ENCODE peak calls at places on chromosomes 13 and 19, in four cellular contexts. Z, O, X and T are unnamed samples.
A peak's percentile ranks its signal among the peaks of the same experiment; 100 is the strongest.

GRCh38 chr13:98445340-98446233 is 131.3 kb downstream of the STK24 start:
- DNase-seq in Z (peak; percentile 41), O (peak; percentile 17), X (peak; percentile 78), T (peak; percentile 64)

GRCh38 chr13:93690139-93690538 is 463.5 kb downstream of the GPC6 start:
- DNase-seq in Z (peak; percentile 46), O (no peak), X (no peak), T (no peak)

GRCh38 chr13:114067381-114067885 is 65.0 kb downstream of the RASA3 start:
- DNase-seq in Z (peak; percentile 68), O (peak; percentile 87), X (no peak), T (no peak)

GRCh38 chr13:26785845-26786630 is 25.5 kb upstream of the GPR12 start:
- DNase-seq in Z (no peak), O (no peak), X (no peak), T (no peak)

GRCh38 chr19:16066611-16067104 is 9.6 kb upstream of the TPM4 start:
- DNase-seq in Z (peak; percentile 76), O (no peak), X (peak; percentile 72), T (peak; percentile 86)

GRCh38 chr19:51607920-51608562 is 22.2 kb downstream of the SIGLEC5 start:
- DNase-seq in Z (peak; percentile 70), O (no peak), X (peak; percentile 82), T (peak; percentile 60)

GRCh38 chr13:69660155-69660554 is 447.5 kb upstream of the ATXN8OS start:
- DNase-seq in Z (no peak), O (no peak), X (no peak), T (no peak)

GRCh38 chr13:111907341-111907880 is 159.5 kb upstream of the SOX1 start:
- DNase-seq in Z (no peak), O (no peak), X (no peak), T (no peak)

GRCh38 chr13:19668778-19669177 is 35.3 kb downstream of the MPHOSPH8 start:
- DNase-seq in Z (no peak), O (no peak), X (no peak), T (no peak)

GRCh38 chr19:41918653-41919244 is 9.5 kb downstream of the ERFL start:
- DNase-seq in Z (no peak), O (no peak), X (no peak), T (no peak)

GRCh38 chr19:8307965-8308866 is at the start of gene CD320:
- DNase-seq in Z (peak; percentile 87), O (peak; percentile 63), X (peak; percentile 96), T (peak; percentile 92)

GRCh38 chr13:46134961-46135522 is 30.2 kb upstream of the CPB2 start:
- DNase-seq in Z (peak; percentile 2), O (no peak), X (no peak), T (no peak)

GRCh38 chr19:28170066-28170465 is 1042.9 kb downstream of the UQCRFS1 start:
- DNase-seq in Z (no peak), O (no peak), X (no peak), T (no peak)

GRCh38 chr19:19460258-19460731 is 54.8 kb downstream of the GATAD2A start:
- DNase-seq in Z (peak; percentile 40), O (no peak), X (no peak), T (no peak)

GRCh38 chr13:87827479-87827878 is 156.3 kb downstream of the SLITRK5 start:
- DNase-seq in Z (no peak), O (no peak), X (no peak), T (no peak)

GRCh38 chr19:16605552-16605951 is 22.5 kb downstream of the MED26 start:
- DNase-seq in Z (no peak), O (no peak), X (no peak), T (peak; percentile 32)

GRCh38 chr13:35781044-35781443 is 304.6 kb upstream of the MAB21L1 start:
- DNase-seq in Z (peak; percentile 27), O (no peak), X (no peak), T (no peak)

GRCh38 chr19:42424712-42425131 is 2.5 kb downstream of the LIPE start:
- DNase-seq in Z (no peak), O (no peak), X (no peak), T (no peak)

GRCh38 chr19:15324791-15325519 is 7.4 kb downstream of the BRD4 start:
- DNase-seq in Z (no peak), O (no peak), X (no peak), T (no peak)

GRCh38 chr19:8069116-8069973 is 16.8 kb downstream of the CCL25 start:
- DNase-seq in Z (no peak), O (no peak), X (peak; percentile 49), T (no peak)

GRCh38 chr19:5395541-5395940 is 54.9 kb upstream of the PTPRS start:
- DNase-seq in Z (no peak), O (no peak), X (no peak), T (no peak)

GRCh38 chr13:77502104-77502720 is 33.3 kb upstream of the SCEL start:
- DNase-seq in Z (no peak), O (no peak), X (no peak), T (no peak)

GRCh38 chr13:66111628-66112027 is 1118.5 kb downstream of the PCDH9 start:
- DNase-seq in Z (no peak), O (no peak), X (no peak), T (no peak)

GRCh38 chr19:15445227-15445605 is 4.5 kb downstream of the WIZ start:
- DNase-seq in Z (no peak), O (no peak), X (no peak), T (no peak)

GRCh38 chr19:55549500-55550320 is 4.4 kb upstream of the SBK3 start:
- DNase-seq in Z (peak; percentile 93), O (no peak), X (no peak), T (peak; percentile 86)

GRCh38 chr19:44765949-44766335 is 11.7 kb upstream of the CBLC start:
- DNase-seq in Z (no peak), O (no peak), X (no peak), T (no peak)

GRCh38 chr19:29715695-29716581 is 877 bp upstream of the C19orf12 start:
- DNase-seq in Z (no peak), O (no peak), X (no peak), T (no peak)

GRCh38 chr13:26948353-26948752 is 187.8 kb upstream of the GPR12 start:
- DNase-seq in Z (no peak), O (no peak), X (no peak), T (no peak)

GRCh38 chr19:21740559-21740958 is 26.8 kb downstream of the ZNF100 start:
- DNase-seq in Z (no peak), O (no peak), X (no peak), T (no peak)

GRCh38 chr13:73708393-73708985 is 425.7 kb downstream of the KLF12 start:
- DNase-seq in Z (peak; percentile 71), O (no peak), X (peak; percentile 31), T (peak; percentile 71)

GRCh38 chr19:44887648-44888047 is 3.4 kb upstream of the TOMM40 start:
- DNase-seq in Z (no peak), O (no peak), X (no peak), T (no peak)

GRCh38 chr13:24502567-24503375 is 9.8 kb downstream of the PARP4 start:
- DNase-seq in Z (peak; percentile 53), O (no peak), X (peak; percentile 24), T (peak; percentile 45)
- TF ChIP-seq FOS in Z (no peak), O (no peak), X (no peak), T (peak; percentile 53)

DNA sequence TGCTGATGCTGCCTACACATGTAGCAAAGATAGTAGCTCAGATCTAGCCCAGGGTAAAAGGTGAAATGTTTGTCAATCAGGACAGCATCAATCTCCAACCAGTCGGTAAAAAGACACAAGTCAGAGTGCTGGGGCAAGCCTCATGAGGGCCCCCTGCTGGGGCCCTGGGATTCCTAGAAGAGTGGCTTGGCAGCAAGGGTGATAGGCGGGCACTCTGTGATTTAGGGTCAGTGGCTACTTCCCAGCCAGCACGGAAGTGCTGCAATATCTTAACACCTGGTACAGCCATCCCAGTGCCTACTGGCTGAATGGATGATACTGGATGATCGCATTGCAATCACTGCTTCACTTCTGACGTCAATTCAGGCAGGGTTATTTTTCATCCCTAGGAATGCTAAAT is 432.2 kb downstream of the FGF9 start:
- DNase-seq in Z (no peak), O (no peak), X (peak; percentile 4), T (no peak)
- TF ChIP-seq FOS in Z (no peak), O (no peak), X (no peak), T (no peak)

GRCh38 chr19:977058-977464 is 7.1 kb upstream of the WDR18 start:
- DNase-seq in Z (no peak), O (no peak), X (no peak), T (no peak)

GRCh38 chr19:976476-976875 is 7.7 kb upstream of the WDR18 start:
- DNase-seq in Z (no peak), O (no peak), X (no peak), T (no peak)

GRCh38 chr19:982567-983170 is 1.5 kb upstream of the WDR18 start:
- DNase-seq in Z (peak; percentile 31), O (no peak), X (peak; percentile 92), T (peak; percentile 53)

GRCh38 chr19:980133-980998 is 3.8 kb upstream of the WDR18 start:
- DNase-seq in Z (no peak), O (no peak), X (peak; percentile 92), T (no peak)

DNA sequence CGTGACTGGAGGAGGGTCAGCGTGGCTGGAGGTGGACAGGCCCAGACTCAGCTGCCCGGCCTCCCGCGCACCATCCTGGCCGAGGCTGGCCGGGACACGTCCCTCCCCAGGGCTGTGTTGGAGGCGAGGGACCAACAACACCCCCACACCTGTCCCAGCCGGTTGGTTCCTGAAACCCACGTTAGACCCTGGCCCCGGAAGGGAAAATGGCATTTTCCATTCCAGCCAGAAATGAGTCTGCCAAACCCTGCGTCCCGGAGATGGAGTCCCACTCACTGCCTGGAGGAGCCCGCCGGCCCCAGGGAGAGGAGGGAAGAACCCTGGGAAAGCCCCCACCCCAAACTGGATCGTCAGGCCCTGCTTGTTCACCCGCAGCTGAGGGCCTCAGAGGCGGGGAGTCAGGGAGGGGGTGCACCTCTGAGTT is 4.8 kb upstream of the WDR18 start:
- DNase-seq in Z (no peak), O (no peak), X (no peak), T (no peak)
- TF ChIP-seq FOS in Z (no peak), O (no peak), X (no peak), T (no peak)

GRCh38 chr13:29909975-29910674 is 59.7 kb upstream of the UBL3 start:
- DNase-seq in Z (peak; percentile 78), O (no peak), X (no peak), T (no peak)

GRCh38 chr13:29914591-29914990 is 64.2 kb upstream of the UBL3 start:
- DNase-seq in Z (no peak), O (no peak), X (no peak), T (no peak)

GRCh38 chr13:29908411-29908810 is 58.0 kb upstream of the UBL3 start:
- DNase-seq in Z (peak; percentile 80), O (no peak), X (no peak), T (no peak)

GRCh38 chr13:29908917-29909755 is 58.7 kb upstream of the UBL3 start:
- DNase-seq in Z (no peak), O (no peak), X (no peak), T (no peak)

DNA sequence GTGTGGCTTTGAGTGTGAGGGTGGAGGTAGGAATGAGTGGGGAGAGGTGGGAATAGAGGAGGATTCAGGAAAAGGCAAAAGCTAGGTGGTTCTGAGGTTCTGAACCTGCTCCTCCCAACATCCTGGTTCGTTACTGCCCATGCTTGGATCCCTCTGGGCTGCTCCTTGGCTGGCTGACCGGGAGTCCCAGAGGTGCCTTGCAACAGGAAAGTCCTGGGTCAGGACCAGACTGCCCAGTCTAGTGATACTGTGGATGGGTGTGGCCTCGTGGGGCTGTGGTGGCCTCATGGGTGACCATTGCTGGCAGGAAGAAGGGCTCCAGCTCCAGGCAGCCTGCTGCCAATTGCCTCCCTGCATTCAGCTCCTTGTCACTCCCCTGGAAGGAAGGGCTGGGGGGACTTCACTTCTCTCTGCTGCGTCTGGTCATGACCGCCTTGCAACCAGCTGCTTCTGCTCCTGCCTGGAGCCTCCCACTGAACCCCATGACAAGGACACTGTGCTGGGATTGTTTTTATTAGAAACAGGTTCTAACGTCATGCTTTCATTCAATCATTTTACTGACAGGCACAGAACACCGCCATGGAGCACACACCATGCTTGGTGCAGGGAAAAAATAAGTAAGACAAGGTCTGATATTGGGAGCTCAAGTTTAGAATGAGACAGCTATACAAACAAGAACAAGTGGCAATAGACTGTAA is 61.5 kb upstream of the UBL3 start:
- DNase-seq in Z (no peak), O (no peak), X (no peak), T (no peak)
- TF ChIP-seq FOS in Z (no peak), O (no peak), X (no peak), T (no peak)